ENCODE peak calls at places on chromosomes 11 and 22, in five cellular contexts. I, C, P, N and O are unnamed samples.

GRCh38 chr22:43066844-43067385 is 22.3 kb downstream of the TTLL1 start:
- DNase-seq in I (no peak), C (no peak), P (no peak), N (no peak), O (no peak)

GRCh38 chr11:14973621-14974020 is 1.5 kb upstream of the CALCA start:
- DNase-seq in I (no peak), C (no peak), P (no peak), N (peak), O (no peak)

GRCh38 chr22:49291781-49292180 is 535.9 kb downstream of the BRD1 start:
- DNase-seq in I (no peak), C (no peak), P (no peak), N (no peak), O (no peak)

GRCh38 chr11:69854719-69855118 is 35.5 kb upstream of the FGF3 start:
- DNase-seq in I (no peak), C (no peak), P (no peak), N (no peak), O (no peak)

GRCh38 chr11:17525570-17525969 is 18.6 kb downstream of the USH1C start:
- DNase-seq in I (no peak), C (no peak), P (no peak), N (no peak), O (no peak)

GRCh38 chr11:100682247-100682969 is 4.7 kb upstream of the ARHGAP42 start:
- DNase-seq in I (no peak), C (no peak), P (peak), N (no peak), O (no peak)

GRCh38 chr11:74288161-74288560 is 23.3 kb downstream of the P4HA3 start:
- DNase-seq in I (peak), C (no peak), P (no peak), N (no peak), O (peak)

GRCh38 chr11:90757851-90758494 is 535.1 kb upstream of the CHORDC1 start:
- DNase-seq in I (no peak), C (no peak), P (no peak), N (peak), O (no peak)

GRCh38 chr22:19360300-19360792 is 68.8 kb upstream of the CLTCL1 start:
- DNase-seq in I (no peak), C (no peak), P (no peak), N (no peak), O (no peak)

GRCh38 chr22:33321466-33321865 is 263.3 kb upstream of the SYN3 start:
- DNase-seq in I (no peak), C (no peak), P (no peak), N (no peak), O (no peak)

GRCh38 chr11:128779036-128779435 is 85.2 kb downstream of the FLI1 start:
- DNase-seq in I (no peak), C (no peak), P (no peak), N (no peak), O (no peak)

GRCh38 chr11:78883506-78883905 is 308.8 kb upstream of the NARS2 start:
- DNase-seq in I (no peak), C (no peak), P (no peak), N (no peak), O (no peak)

GRCh38 chr11:134098566-134099184 is 29.8 kb downstream of the JAM3 start:
- DNase-seq in I (no peak), C (no peak), P (peak), N (no peak), O (no peak)

GRCh38 chr11:14334193-14334592 is 24.8 kb downstream of the RRAS2 start:
- DNase-seq in I (no peak), C (no peak), P (no peak), N (no peak), O (no peak)

GRCh38 chr11:66568124-66568916 is at the start of gene CTSF:
- DNase-seq in I (peak), C (peak), P (peak), N (peak), O (no peak)

GRCh38 chr11:103525069-103525468 is 415.8 kb downstream of the DYNC2H1 start:
- DNase-seq in I (no peak), C (no peak), P (no peak), N (no peak), O (no peak)

GRCh38 chr11:27239305-27239942 is 123.6 kb downstream of the CCDC34 start:
- DNase-seq in I (no peak), C (no peak), P (no peak), N (no peak), O (peak)

GRCh38 chr22:50734986-50735738 is 2.8 kb upstream of the ACR start:
- DNase-seq in I (no peak), C (no peak), P (no peak), N (no peak), O (no peak)

GRCh38 chr11:1158681-1159525 is 1.1 kb downstream of the MUC5AC start:
- DNase-seq in I (no peak), C (no peak), P (no peak), N (no peak), O (no peak)

GRCh38 chr11:29018631-29019030 is 910.4 kb downstream of the METTL15 start:
- DNase-seq in I (no peak), C (no peak), P (no peak), N (no peak), O (no peak)

GRCh38 chr11:17768547-17768946 is 34.0 kb downstream of the KCNC1 start:
- DNase-seq in I (no peak), C (no peak), P (no peak), N (no peak), O (no peak)

GRCh38 chr11:117414724-117415123 is 87.1 kb downstream of the CEP164 start:
- DNase-seq in I (no peak), C (no peak), P (no peak), N (no peak), O (no peak)

GRCh38 chr11:82797595-82797971 is 63.9 kb upstream of the FAM181B start:
- DNase-seq in I (no peak), C (no peak), P (no peak), N (no peak), O (no peak)

GRCh38 chr11:70433038-70433437 is 34.7 kb downstream of the CTTN start:
- DNase-seq in I (no peak), C (no peak), P (no peak), N (no peak), O (no peak)

GRCh38 chr22:43537019-43537585 is 125.3 kb downstream of the MPPED1 start:
- DNase-seq in I (no peak), C (no peak), P (peak), N (no peak), O (no peak)

GRCh38 chr11:111378185-111378772 is 796 bp downstream of the POU2AF1 start:
- DNase-seq in I (no peak), C (no peak), P (no peak), N (no peak), O (no peak)

GRCh38 chr11:119065369-119065768 is 2.2 kb upstream of the VPS11 start:
- DNase-seq in I (no peak), C (peak), P (peak), N (peak), O (no peak)

GRCh38 chr22:38414009-38414395 is 41.0 kb downstream of the KCNJ4 start:
- DNase-seq in I (no peak), C (no peak), P (no peak), N (no peak), O (no peak)

GRCh38 chr11:95922536-95923440 is 1.1 kb downstream of the MTMR2 start:
- DNase-seq in I (no peak), C (no peak), P (peak), N (no peak), O (no peak)

GRCh38 chr11:124748481-124749338 is 3.3 kb downstream of the VSIG2 start:
- DNase-seq in I (no peak), C (no peak), P (peak), N (no peak), O (no peak)

GRCh38 chr11:45238724-45239123 is 47.4 kb downstream of the SYT13 start:
- DNase-seq in I (no peak), C (no peak), P (no peak), N (no peak), O (no peak)

GRCh38 chr11:74453373-74453975 is 13.9 kb downstream of the KCNE3 start:
- DNase-seq in I (no peak), C (peak), P (peak), N (peak), O (no peak)